ENCODE peak calls at places on chromosomes 7 and 10, in seven cellular contexts. One of them, this sample, is unnamed.

GRCh38 chr10:114754445-114755320 is 66.9 kb upstream of the FHIP2A start:
- DNase-seq in adrenal gland: peak; percentile 25
- DNase-seq in GM12865: no peak
- DNase-seq in SK-N-SH: no peak
- DNase-seq in nephron progenitor cell: no peak
- DNase-seq in astrocyte: peak; percentile 77
- DNase-seq in PC-3: peak; percentile 77
- DNase-seq in this sample: peak; percentile 7

GRCh38 chr10:74081918-74082317 is 68.7 kb downstream of the AP3M1 start:
- DNase-seq in adrenal gland: no peak
- DNase-seq in GM12865: no peak
- DNase-seq in SK-N-SH: no peak
- DNase-seq in nephron progenitor cell: no peak
- DNase-seq in astrocyte: no peak
- DNase-seq in PC-3: no peak
- DNase-seq in this sample: no peak

GRCh38 chr10:124025638-124026336 is 67.6 kb downstream of the CHST15 start:
- DNase-seq in adrenal gland: no peak
- DNase-seq in GM12865: peak; percentile 56
- DNase-seq in SK-N-SH: peak; percentile 53
- DNase-seq in nephron progenitor cell: no peak
- DNase-seq in astrocyte: no peak
- DNase-seq in PC-3: peak; percentile 38
- DNase-seq in this sample: peak; percentile 32

GRCh38 chr7:120724448-120724847 is 133.5 kb downstream of the TSPAN12 start:
- DNase-seq in adrenal gland: no peak
- DNase-seq in GM12865: no peak
- DNase-seq in SK-N-SH: no peak
- DNase-seq in nephron progenitor cell: no peak
- DNase-seq in astrocyte: no peak
- DNase-seq in PC-3: no peak
- DNase-seq in this sample: no peak

GRCh38 chr7:27031289-27032172 is 64.3 kb downstream of the HOXA1 start:
- DNase-seq in adrenal gland: peak; percentile 38
- DNase-seq in GM12865: peak; percentile 36
- DNase-seq in SK-N-SH: no peak
- DNase-seq in nephron progenitor cell: no peak
- DNase-seq in astrocyte: peak; percentile 72
- DNase-seq in PC-3: peak; percentile 57
- DNase-seq in this sample: peak; percentile 45

GRCh38 chr10:12797471-12798262 is 203.8 kb downstream of the CCDC3 start:
- DNase-seq in adrenal gland: no peak
- DNase-seq in GM12865: no peak
- DNase-seq in SK-N-SH: no peak
- DNase-seq in nephron progenitor cell: no peak
- DNase-seq in astrocyte: peak; percentile 24
- DNase-seq in PC-3: no peak
- DNase-seq in this sample: no peak

GRCh38 chr7:130037703-130038102 is 13.5 kb downstream of the ZC3HC1 start:
- DNase-seq in adrenal gland: no peak
- DNase-seq in GM12865: no peak
- DNase-seq in SK-N-SH: no peak
- DNase-seq in nephron progenitor cell: no peak
- DNase-seq in astrocyte: no peak
- DNase-seq in PC-3: peak; percentile 26
- DNase-seq in this sample: peak; percentile 35

GRCh38 chr7:100208911-100209408 is 10.8 kb upstream of the PVRIG start:
- DNase-seq in adrenal gland: no peak
- DNase-seq in GM12865: peak; percentile 91
- DNase-seq in SK-N-SH: no peak
- DNase-seq in nephron progenitor cell: no peak
- DNase-seq in astrocyte: no peak
- DNase-seq in PC-3: no peak
- DNase-seq in this sample: no peak

GRCh38 chr10:2953495-2953894 is 113.9 kb upstream of the PFKP start:
- DNase-seq in adrenal gland: no peak
- DNase-seq in GM12865: no peak
- DNase-seq in SK-N-SH: no peak
- DNase-seq in nephron progenitor cell: no peak
- DNase-seq in astrocyte: peak; percentile 18
- DNase-seq in PC-3: no peak
- DNase-seq in this sample: no peak

GRCh38 chr10:15589109-15589508 is 130.6 kb downstream of the ITGA8 start:
- DNase-seq in adrenal gland: no peak
- DNase-seq in GM12865: no peak
- DNase-seq in SK-N-SH: no peak
- DNase-seq in nephron progenitor cell: no peak
- DNase-seq in astrocyte: no peak
- DNase-seq in PC-3: no peak
- DNase-seq in this sample: peak; percentile 11

GRCh38 chr10:128156999-128157755 is 31.0 kb upstream of the MKI67 start:
- DNase-seq in adrenal gland: no peak
- DNase-seq in GM12865: no peak
- DNase-seq in SK-N-SH: no peak
- DNase-seq in nephron progenitor cell: no peak
- DNase-seq in astrocyte: no peak
- DNase-seq in PC-3: no peak
- DNase-seq in this sample: no peak

GRCh38 chr10:119190954-119191619 is 12.5 kb upstream of the PRDX3 start:
- DNase-seq in adrenal gland: no peak
- DNase-seq in GM12865: no peak
- DNase-seq in SK-N-SH: no peak
- DNase-seq in nephron progenitor cell: no peak
- DNase-seq in astrocyte: no peak
- DNase-seq in PC-3: no peak
- DNase-seq in this sample: no peak

GRCh38 chr7:155763721-155764431 is 48.4 kb downstream of the SHH start:
- DNase-seq in adrenal gland: no peak
- DNase-seq in GM12865: peak; percentile 73
- DNase-seq in SK-N-SH: no peak
- DNase-seq in nephron progenitor cell: no peak
- DNase-seq in astrocyte: peak; percentile 4
- DNase-seq in PC-3: no peak
- DNase-seq in this sample: peak; percentile 50

GRCh38 chr7:100632951-100633717 is 8.2 kb downstream of the TFR2 start:
- DNase-seq in adrenal gland: peak; percentile 49
- DNase-seq in GM12865: peak; percentile 87
- DNase-seq in SK-N-SH: peak; percentile 95
- DNase-seq in nephron progenitor cell: peak; percentile 59
- DNase-seq in astrocyte: no peak
- DNase-seq in PC-3: peak; percentile 14
- DNase-seq in this sample: peak; percentile 24

GRCh38 chr7:143239822-143240221 is 18.0 kb downstream of the TAS2R40 start:
- DNase-seq in adrenal gland: no peak
- DNase-seq in GM12865: no peak
- DNase-seq in SK-N-SH: no peak
- DNase-seq in nephron progenitor cell: no peak
- DNase-seq in astrocyte: no peak
- DNase-seq in PC-3: peak; percentile 63
- DNase-seq in this sample: peak; percentile 57

GRCh38 chr7:8605227-8605626 is 171.8 kb downstream of the NXPH1 start:
- DNase-seq in adrenal gland: no peak
- DNase-seq in GM12865: no peak
- DNase-seq in SK-N-SH: no peak
- DNase-seq in nephron progenitor cell: no peak
- DNase-seq in astrocyte: no peak
- DNase-seq in PC-3: no peak
- DNase-seq in this sample: no peak

GRCh38 chr10:49163741-49164140 is 24.4 kb downstream of the TMEM273 start:
- DNase-seq in adrenal gland: no peak
- DNase-seq in GM12865: no peak
- DNase-seq in SK-N-SH: no peak
- DNase-seq in nephron progenitor cell: no peak
- DNase-seq in astrocyte: peak; percentile 86
- DNase-seq in PC-3: no peak
- DNase-seq in this sample: peak; percentile 6

GRCh38 chr10:28283251-28283650 is 19.6 kb downstream of the MPP7 start:
- DNase-seq in adrenal gland: no peak
- DNase-seq in GM12865: no peak
- DNase-seq in SK-N-SH: no peak
- DNase-seq in nephron progenitor cell: no peak
- DNase-seq in astrocyte: no peak
- DNase-seq in PC-3: no peak
- DNase-seq in this sample: no peak

GRCh38 chr7:152956006-152956405 is 196.5 kb downstream of the ACTR3B start:
- DNase-seq in adrenal gland: no peak
- DNase-seq in GM12865: no peak
- DNase-seq in SK-N-SH: no peak
- DNase-seq in nephron progenitor cell: no peak
- DNase-seq in astrocyte: no peak
- DNase-seq in PC-3: no peak
- DNase-seq in this sample: no peak

GRCh38 chr7:130732980-130733865 is 784 bp downstream of the KLF14 start:
- DNase-seq in adrenal gland: peak; percentile 60
- DNase-seq in GM12865: peak; percentile 49
- DNase-seq in SK-N-SH: peak; percentile 84
- DNase-seq in nephron progenitor cell: no peak
- DNase-seq in astrocyte: no peak
- DNase-seq in PC-3: no peak
- DNase-seq in this sample: no peak

GRCh38 chr10:122646511-122647382 is 52.9 kb downstream of the C10orf120 start:
- DNase-seq in adrenal gland: no peak
- DNase-seq in GM12865: no peak
- DNase-seq in SK-N-SH: no peak
- DNase-seq in nephron progenitor cell: no peak
- DNase-seq in astrocyte: no peak
- DNase-seq in PC-3: no peak
- DNase-seq in this sample: no peak

GRCh38 chr10:132035476-132035875 is 30.3 kb upstream of the JAKMIP3 start:
- DNase-seq in adrenal gland: no peak
- DNase-seq in GM12865: no peak
- DNase-seq in SK-N-SH: no peak
- DNase-seq in nephron progenitor cell: no peak
- DNase-seq in astrocyte: no peak
- DNase-seq in PC-3: no peak
- DNase-seq in this sample: no peak

DNA sequence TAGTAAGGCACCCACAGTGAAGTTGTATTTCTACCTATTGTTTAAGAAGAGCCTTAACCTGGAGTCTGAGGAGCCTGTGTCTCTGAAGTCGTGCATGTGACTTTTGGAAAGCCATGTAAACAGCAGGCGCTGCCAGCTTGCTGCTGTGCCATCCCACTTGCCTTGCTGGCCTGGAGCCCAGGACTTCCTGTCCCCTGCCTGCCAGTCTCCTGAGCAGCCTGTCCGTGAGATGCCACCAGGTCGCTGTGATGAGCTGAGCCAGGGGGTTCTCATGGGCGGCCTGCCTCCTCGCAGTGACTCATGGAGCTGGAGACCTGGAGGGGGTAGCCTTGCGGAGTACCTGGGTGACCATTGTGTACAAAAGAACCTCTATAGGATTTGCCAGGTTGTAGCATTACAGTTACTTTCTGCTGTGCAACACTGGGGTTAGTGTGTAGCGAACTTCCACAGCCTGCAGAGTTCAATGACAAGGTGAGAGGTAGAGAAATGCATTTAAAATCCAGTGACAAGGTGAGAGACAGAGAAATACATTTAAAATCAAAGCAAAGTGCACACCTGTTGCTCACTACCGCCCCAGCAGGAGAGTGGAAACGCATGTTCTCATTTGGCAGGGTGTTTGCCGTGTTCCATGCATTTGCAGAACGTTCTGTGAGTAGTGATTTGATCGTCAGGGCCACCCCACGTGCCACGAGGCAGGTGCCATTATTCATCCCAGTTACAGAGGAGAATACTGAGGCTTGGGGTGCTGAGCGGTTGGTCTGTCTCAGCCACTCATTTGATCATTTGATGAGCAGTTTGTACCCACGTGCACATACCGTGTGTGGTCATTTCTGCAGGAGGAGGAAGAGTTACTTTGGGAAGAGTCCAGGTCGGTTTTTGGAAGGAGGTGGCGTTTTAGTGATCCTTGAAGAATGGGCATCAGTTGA is 36.6 kb upstream of the BHLHA15 start:
- DNase-seq in adrenal gland: no peak
- DNase-seq in GM12865: no peak
- DNase-seq in SK-N-SH: no peak
- DNase-seq in nephron progenitor cell: no peak
- DNase-seq in astrocyte: no peak
- DNase-seq in PC-3: no peak
- DNase-seq in this sample: no peak
- TF ChIP-seq CTCF in adrenal gland: no peak
- TF ChIP-seq CTCF in GM12865: no peak
- TF ChIP-seq CTCF in SK-N-SH: no peak
- TF ChIP-seq CTCF in nephron progenitor cell: no peak
- TF ChIP-seq CTCF in astrocyte: no peak
- TF ChIP-seq CTCF in PC-3: peak; percentile 24
- TF ChIP-seq CTCF in this sample: no peak

GRCh38 chr7:45891462-45892402 is 3.4 kb downstream of the IGFBP1 start:
- DNase-seq in adrenal gland: no peak
- DNase-seq in GM12865: no peak
- DNase-seq in SK-N-SH: no peak
- DNase-seq in nephron progenitor cell: no peak
- DNase-seq in astrocyte: no peak
- DNase-seq in PC-3: no peak
- DNase-seq in this sample: no peak
- TF ChIP-seq CTCF in adrenal gland: no peak
- TF ChIP-seq CTCF in GM12865: no peak
- TF ChIP-seq CTCF in SK-N-SH: no peak
- TF ChIP-seq CTCF in nephron progenitor cell: no peak
- TF ChIP-seq CTCF in astrocyte: no peak
- TF ChIP-seq CTCF in PC-3: no peak
- TF ChIP-seq CTCF in this sample: no peak

GRCh38 chr10:110430369-110431273 is 67.1 kb upstream of the DUSP5 start:
- DNase-seq in adrenal gland: peak; percentile 9
- DNase-seq in GM12865: no peak
- DNase-seq in SK-N-SH: no peak
- DNase-seq in nephron progenitor cell: no peak
- DNase-seq in astrocyte: no peak
- DNase-seq in PC-3: no peak
- DNase-seq in this sample: no peak

GRCh38 chr10:110431659-110432058 is 66.0 kb upstream of the DUSP5 start:
- DNase-seq in adrenal gland: peak; percentile 8
- DNase-seq in GM12865: no peak
- DNase-seq in SK-N-SH: no peak
- DNase-seq in nephron progenitor cell: no peak
- DNase-seq in astrocyte: no peak
- DNase-seq in PC-3: no peak
- DNase-seq in this sample: no peak

GRCh38 chr10:110432084-110432483 is 65.6 kb upstream of the DUSP5 start:
- DNase-seq in adrenal gland: no peak
- DNase-seq in GM12865: no peak
- DNase-seq in SK-N-SH: no peak
- DNase-seq in nephron progenitor cell: no peak
- DNase-seq in astrocyte: no peak
- DNase-seq in PC-3: no peak
- DNase-seq in this sample: no peak

GRCh38 chr10:110426294-110427153 is 71.2 kb upstream of the DUSP5 start:
- DNase-seq in adrenal gland: no peak
- DNase-seq in GM12865: peak; percentile 64
- DNase-seq in SK-N-SH: no peak
- DNase-seq in nephron progenitor cell: no peak
- DNase-seq in astrocyte: peak; percentile 89
- DNase-seq in PC-3: no peak
- DNase-seq in this sample: peak; percentile 77

GRCh38 chr10:110429301-110429700 is 68.4 kb upstream of the DUSP5 start:
- DNase-seq in adrenal gland: peak; percentile 12
- DNase-seq in GM12865: no peak
- DNase-seq in SK-N-SH: no peak
- DNase-seq in nephron progenitor cell: no peak
- DNase-seq in astrocyte: no peak
- DNase-seq in PC-3: peak; percentile 31
- DNase-seq in this sample: no peak
- TF ChIP-seq CTCF in adrenal gland: no peak
- TF ChIP-seq CTCF in GM12865: no peak
- TF ChIP-seq CTCF in SK-N-SH: no peak
- TF ChIP-seq CTCF in nephron progenitor cell: no peak
- TF ChIP-seq CTCF in astrocyte: no peak
- TF ChIP-seq CTCF in PC-3: no peak
- TF ChIP-seq CTCF in this sample: no peak

GRCh38 chr7:43456200-43456599 is 126.7 kb upstream of the STK17A start:
- DNase-seq in adrenal gland: no peak
- DNase-seq in GM12865: no peak
- DNase-seq in SK-N-SH: no peak
- DNase-seq in nephron progenitor cell: no peak
- DNase-seq in astrocyte: no peak
- DNase-seq in PC-3: no peak
- DNase-seq in this sample: no peak
- TF ChIP-seq CTCF in adrenal gland: no peak
- TF ChIP-seq CTCF in GM12865: no peak
- TF ChIP-seq CTCF in SK-N-SH: peak; percentile 19
- TF ChIP-seq CTCF in nephron progenitor cell: no peak
- TF ChIP-seq CTCF in astrocyte: peak; percentile 6
- TF ChIP-seq CTCF in PC-3: no peak
- TF ChIP-seq CTCF in this sample: no peak